ENCODE peak calls at places on chromosomes 5 and 9, in five cellular contexts. B, W, H, Y and T are unnamed samples.

GRCh38 chr5:172920447-172920849 is 38.8 kb upstream of the RPL26L1 start:
- DNase-seq in W (no peak), B (no peak), H (no peak), Y (no peak), T (no peak)

GRCh38 chr5:175226506-175226905 is 217.5 kb downstream of the DRD1 start:
- DNase-seq in B (no peak), Y (no peak), H (no peak), W (no peak), T (no peak)

GRCh38 chr5:22970956-22971618 is 117.9 kb upstream of the CDH12 start:
- DNase-seq in B (no peak), Y (no peak), W (no peak), H (no peak), T (no peak)

GRCh38 chr5:79318935-79319614 is 83.1 kb downstream of the JMY start:
- DNase-seq in B (no peak), W (no peak), Y (no peak), H (no peak), T (no peak)

GRCh38 chr5:69148981-69149675 is 17.8 kb upstream of the CCNB1 start:
- DNase-seq in W (no peak), H (no peak), Y (no peak), B (no peak), T (no peak)

GRCh38 chr9:100474082-100474949 is 1.4 kb downstream of the TMEFF1 start:
- DNase-seq in Y (no peak), W (peak; percentile 36), H (no peak), B (no peak), T (no peak)

GRCh38 chr9:121138973-121139372 is 62.7 kb downstream of the RAB14 start:
- DNase-seq in Y (no peak), W (no peak), H (no peak), B (no peak), T (no peak)

GRCh38 chr5:122014232-122014940 is 52.6 kb downstream of the SRFBP1 start:
- DNase-seq in Y (no peak), H (no peak), W (no peak), B (no peak), T (no peak)

GRCh38 chr5:127899214-127899610 is 184.4 kb upstream of the SLC12A2 start:
- DNase-seq in Y (no peak), H (no peak), W (no peak), B (no peak), T (no peak)

GRCh38 chr5:55344392-55344992 is 36.7 kb downstream of the MTREX start:
- DNase-seq in W (peak; percentile 59), Y (peak; percentile 44), H (no peak), B (no peak), T (no peak)

GRCh38 chr5:43190755-43191603 is 1.0 kb upstream of the NIM1K start:
- DNase-seq in B (no peak), W (no peak), H (no peak), Y (no peak), T (no peak)

GRCh38 chr9:129175825-129176633 is 2.0 kb downstream of the IER5L start:
- DNase-seq in H (peak; percentile 85), B (peak; percentile 91), Y (peak; percentile 49), W (peak; percentile 86), T (peak; percentile 93)

GRCh38 chr5:175285263-175285662 is 158.7 kb downstream of the DRD1 start:
- DNase-seq in H (no peak), W (no peak), Y (no peak), B (no peak), T (no peak)

GRCh38 chr9:81871695-81872094 is 56.5 kb upstream of the SPATA31D4 start:
- DNase-seq in Y (no peak), H (no peak), W (no peak), B (no peak), T (no peak)

GRCh38 chr5:71954329-71954728 is 152.9 kb upstream of the MAP1B start:
- DNase-seq in W (no peak), Y (no peak), B (no peak), H (peak; percentile 40), T (no peak)

GRCh38 chr9:133955821-133956411 is 36.2 kb downstream of the VAV2 start:
- DNase-seq in W (no peak), H (peak; percentile 55), Y (no peak), B (peak; percentile 55), T (peak; percentile 71)

GRCh38 chr5:119353686-119354366 is 2.0 kb upstream of the TNFAIP8 start:
- DNase-seq in Y (no peak), B (no peak), H (no peak), W (no peak), T (no peak)

GRCh38 chr9:33446507-33447403 is 638 bp downstream of the AQP3 start:
- DNase-seq in W (peak; percentile 82), H (peak; percentile 75), Y (peak; percentile 27), B (peak; percentile 91), T (peak; percentile 77)

GRCh38 chr5:76818844-76819831 is at the start of gene F2RL1:
- DNase-seq in H (peak; percentile 91), Y (peak; percentile 42), W (peak; percentile 98), B (peak; percentile 81), T (peak; percentile 94)

GRCh38 chr5:146337264-146337904 is 1.3 kb upstream of the POU4F3 start:
- DNase-seq in W (no peak), B (no peak), H (no peak), Y (no peak), T (no peak)

GRCh38 chr9:94606641-94607339 is 13.2 kb upstream of the FBP2 start:
- DNase-seq in H (no peak), Y (no peak), W (no peak), B (no peak), T (no peak)

GRCh38 chr5:140000332-140000731 is 42.8 kb downstream of the NRG2 start:
- DNase-seq in H (peak; percentile 70), Y (no peak), W (no peak), B (no peak), T (peak; percentile 36)

GRCh38 chr9:14029811-14030210 is 284.1 kb downstream of the NFIB start:
- DNase-seq in H (no peak), W (no peak), B (no peak), Y (no peak), T (no peak)

GRCh38 chr5:134659922-134660321 is 11.3 kb downstream of the SEC24A start:
- DNase-seq in W (no peak), Y (no peak), H (no peak), B (no peak), T (no peak)

GRCh38 chr9:129936222-129936621 is 101.0 kb downstream of the USP20 start:
- DNase-seq in W (no peak), Y (no peak), B (peak; percentile 76), H (no peak), T (no peak)

GRCh38 chr9:88387733-88388202 is 476 bp upstream of the SPIN1 start:
- DNase-seq in H (peak; percentile 61), Y (no peak), B (peak; percentile 67), W (peak; percentile 55), T (peak; percentile 67)

GRCh38 chr9:98809311-98810105 is 2.0 kb downstream of the GALNT12 start:
- DNase-seq in H (peak; percentile 68), W (no peak), B (no peak), Y (no peak), T (no peak)

GRCh38 chr5:141398608-141399007 is 861 bp downstream of the PCDHGB5 start:
- DNase-seq in H (no peak), Y (no peak), B (no peak), W (no peak), T (no peak)

GRCh38 chr5:141388661-141389060 is 1.2 kb downstream of the PCDHGB4 start:
- DNase-seq in H (no peak), Y (no peak), B (no peak), W (no peak), T (no peak)

GRCh38 chr5:141393267-141393666 is 834 bp downstream of the PCDHGA8 start:
- DNase-seq in H (no peak), W (no peak), B (no peak), Y (no peak), T (no peak)

GRCh38 chr5:141389153-141390042 is 1.9 kb downstream of the PCDHGB4 start:
- DNase-seq in B (no peak), W (no peak), Y (no peak), H (no peak), T (no peak)

DNA sequence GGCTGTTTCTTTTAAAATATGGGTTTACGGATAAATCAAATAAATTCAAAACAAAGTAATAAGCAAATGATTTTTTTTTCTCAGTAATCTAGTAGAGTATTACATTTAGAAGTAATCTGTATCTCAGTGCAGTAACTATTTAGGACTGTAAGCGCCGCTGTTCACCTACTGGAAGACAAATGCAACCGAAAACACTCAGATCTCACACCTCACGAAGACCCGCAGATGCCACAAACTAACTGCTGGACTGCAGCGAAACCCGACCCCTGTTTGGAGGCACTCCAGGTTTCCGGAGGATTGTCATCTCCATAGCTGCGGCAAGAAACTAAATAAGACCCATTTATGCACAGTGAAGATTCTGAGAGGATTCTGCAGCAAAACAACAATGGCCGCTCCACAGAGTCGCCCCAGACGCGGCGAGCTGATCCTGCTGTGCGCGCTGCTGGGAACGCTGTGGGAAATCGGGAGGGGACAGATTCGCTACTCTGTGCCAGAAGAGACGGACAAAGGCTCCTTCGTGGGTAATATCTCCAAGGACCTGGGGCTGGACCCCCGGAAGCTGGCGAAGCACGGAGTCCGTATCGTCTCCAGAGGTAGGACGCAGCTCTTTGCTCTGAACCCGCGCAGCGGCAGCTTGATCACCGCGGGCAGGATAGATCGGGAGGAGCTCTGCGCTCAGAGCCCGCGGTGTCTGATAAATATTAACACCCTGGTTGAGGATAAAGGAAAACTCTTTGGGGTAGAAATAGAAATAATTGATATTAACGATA is at the start of gene PCDHGA8:
- DNase-seq in Y (no peak), H (no peak), W (no peak), B (no peak), T (no peak)
- H3K9me3 ChIP-seq in Y (peaks cover 37% of the 10 kb centered on the region), H (peaks cover 4% of the 10 kb centered on the region), W (no peaks in the 10 kb centered on the region), B (peaks cover 20% of the 10 kb centered on the region), T (no peaks in the 10 kb centered on the region)

GRCh38 chr5:178984145-178985072 is 10.7 kb downstream of the GRM6 start:
- DNase-seq in Y (no peak), H (no peak), W (no peak), B (no peak), T (peak; percentile 53)
- H3K9me3 ChIP-seq in Y (peaks cover 36% of the 10 kb centered on the region), H (no peaks in the 10 kb centered on the region), W (peaks cover 23% of the 10 kb centered on the region), B (peaks cover 3% of the 10 kb centered on the region), T (peaks cover 96% of the 10 kb centered on the region)

DNA sequence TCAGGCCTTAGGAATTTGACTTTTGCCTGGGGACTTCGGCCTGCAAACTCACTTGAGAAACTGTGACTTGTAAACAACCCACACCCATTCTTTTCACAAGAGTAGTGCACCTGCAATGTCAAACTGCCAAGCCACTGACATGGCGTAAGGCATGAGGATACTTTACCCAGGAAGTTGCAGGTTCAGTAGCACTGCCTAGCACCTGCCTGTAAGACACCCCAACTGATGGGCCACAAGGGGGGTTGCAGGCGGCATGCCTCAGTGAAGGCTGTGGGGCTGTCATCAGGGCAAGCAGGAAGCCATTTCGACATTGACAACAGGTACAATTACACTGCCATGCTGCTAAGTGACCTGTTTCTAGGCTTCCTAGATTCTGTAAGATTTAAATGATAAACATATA is 41.3 kb upstream of the RASGEF1C start:
- DNase-seq in B (no peak), Y (no peak), H (no peak), W (no peak), T (no peak)
- H3K9me3 ChIP-seq in B (peaks cover 5% of the 10 kb centered on the region), Y (peaks cover 92% of the 10 kb centered on the region), H (no peaks in the 10 kb centered on the region), W (peaks cover 34% of the 10 kb centered on the region), T (peaks cover 100% of the 10 kb centered on the region)

GRCh38 chr5:1050449-1051365 is 42.1 kb downstream of the NKD2 start:
- DNase-seq in H (peak; percentile 19), W (no peak), Y (no peak), B (peak; percentile 37), T (peak; percentile 82)

GRCh38 chr5:1048861-1049838 is 40.5 kb downstream of the NKD2 start:
- DNase-seq in W (no peak), B (peak; percentile 54), Y (no peak), H (peak; percentile 26), T (peak; percentile 76)

GRCh38 chr5:1047332-1047965 is 38.8 kb downstream of the NKD2 start:
- DNase-seq in W (no peak), H (no peak), B (no peak), Y (no peak), T (no peak)

GRCh38 chr5:1045960-1046560 is 37.5 kb downstream of the NKD2 start:
- DNase-seq in B (no peak), W (no peak), Y (no peak), H (no peak), T (no peak)

GRCh38 chr5:1048162-1048721 is 39.6 kb downstream of the NKD2 start:
- DNase-seq in Y (no peak), H (no peak), W (no peak), B (no peak), T (no peak)
- H3K9me3 ChIP-seq in Y (no peaks in the 10 kb centered on the region), H (no peaks in the 10 kb centered on the region), W (no peaks in the 10 kb centered on the region), B (no peaks in the 10 kb centered on the region), T (no peaks in the 10 kb centered on the region)